ENCODE peak calls at places on chromosome 5, in seven cellular contexts. Y is HCT116, R is A549, O is suprapubic skin, B is gastrocnemius medialis, I is K562, C is heart left ventricle. H is an unnamed sample.

GRCh38 chr5:128777052-128777451 is 188.2 kb upstream of the SLC27A6 start:
- DNase-seq in Y (no peak), B (no peak), O (no peak), R (no peak), C (no peak), I (no peak), H (no peak)

GRCh38 chr5:135186662-135187522 is 152.9 kb upstream of the PITX1 start:
- DNase-seq in B (no peak), Y (no peak), O (no peak), R (no peak), C (no peak), I (peak; percentile 78), H (no peak)

GRCh38 chr5:45385321-45386058 is 310.7 kb downstream of the HCN1 start:
- DNase-seq in R (no peak), B (no peak), I (no peak), Y (peak; percentile 90), C (peak; percentile 39), O (no peak), H (no peak)

GRCh38 chr5:131224387-131225191 is 39.3 kb upstream of the CDC42SE2 start:
- DNase-seq in C (peak; percentile 28), R (no peak), I (no peak), O (no peak), B (peak; percentile 4), Y (no peak), H (no peak)

GRCh38 chr5:140024928-140025327 is 18.2 kb downstream of the NRG2 start:
- DNase-seq in B (no peak), C (no peak), R (no peak), O (no peak), I (no peak), Y (no peak), H (no peak)

GRCh38 chr5:127988149-127988755 is 95.3 kb upstream of the SLC12A2 start:
- DNase-seq in O (no peak), B (no peak), C (no peak), I (peak; percentile 37), Y (peak; percentile 48), R (peak; percentile 38), H (no peak)

GRCh38 chr5:9712506-9713285 is 82.5 kb upstream of the TAS2R1 start:
- DNase-seq in Y (no peak), C (no peak), I (no peak), O (no peak), R (no peak), B (no peak), H (no peak)

GRCh38 chr5:31867219-31867618 is 228.3 kb downstream of the PDZD2 start:
- DNase-seq in R (no peak), B (no peak), I (no peak), C (no peak), O (no peak), Y (no peak), H (no peak)

GRCh38 chr5:20528471-20528870 is 540.5 kb upstream of the CDH18 start:
- DNase-seq in R (no peak), O (no peak), Y (no peak), C (no peak), I (no peak), B (no peak), H (no peak)

GRCh38 chr5:173302546-173303155 is 25.6 kb downstream of the STC2 start:
- DNase-seq in O (no peak), Y (peak; percentile 68), C (no peak), B (no peak), R (peak; percentile 69), I (peak; percentile 55), H (no peak)

GRCh38 chr5:135662683-135663082 is 83.9 kb upstream of the CXCL14 start:
- DNase-seq in R (no peak), Y (no peak), B (no peak), C (no peak), I (no peak), O (no peak), H (no peak)

GRCh38 chr5:74643160-74643562 is 2.6 kb upstream of the ENC1 start:
- DNase-seq in R (no peak), C (peak; percentile 48), I (peak; percentile 34), B (no peak), Y (peak; percentile 48), O (no peak), H (no peak)

GRCh38 chr5:1443991-1444360 is 1.3 kb downstream of the SLC6A3 start:
- DNase-seq in O (peak; percentile 55), I (no peak), R (no peak), C (no peak), B (no peak), Y (no peak), H (no peak)

GRCh38 chr5:123035950-123036390 is 555 bp downstream of the PPIC start:
- DNase-seq in C (peak; percentile 71), B (peak; percentile 12), O (peak; percentile 84), I (peak; percentile 11), Y (peak; percentile 2), R (peak; percentile 59), H (peak; percentile 69)

GRCh38 chr5:101393795-101394450 is 490.8 kb upstream of the ST8SIA4 start:
- DNase-seq in Y (no peak), I (no peak), R (no peak), B (no peak), O (no peak), C (no peak), H (no peak)

GRCh38 chr5:40224421-40224820 is 455.3 kb upstream of the PTGER4 start:
- DNase-seq in C (no peak), I (no peak), R (no peak), Y (no peak), B (no peak), O (no peak), H (no peak)

GRCh38 chr5:168179185-168179584 is 112.3 kb upstream of the WWC1 start:
- DNase-seq in B (no peak), R (no peak), C (no peak), O (no peak), I (no peak), Y (no peak), H (peak; percentile 51)

GRCh38 chr5:58886315-58887207 is 303.7 kb downstream of the RAB3C start:
- DNase-seq in O (no peak), Y (peak; percentile 28), I (peak; percentile 48), C (peak; percentile 58), B (peak; percentile 12), R (peak; percentile 77), H (peak; percentile 68)

GRCh38 chr5:82405618-82406199 is 127.6 kb upstream of the RPS23 start:
- DNase-seq in R (no peak), B (no peak), O (no peak), Y (no peak), C (no peak), I (no peak), H (peak; percentile 35)

GRCh38 chr5:82406200-82406773 is 128.1 kb upstream of the RPS23 start:
- DNase-seq in C (peak; percentile 35), I (no peak), R (no peak), Y (no peak), O (no peak), B (no peak), H (peak; percentile 51)

GRCh38 chr5:82404382-82404945 is 126.3 kb upstream of the RPS23 start:
- DNase-seq in B (no peak), R (no peak), C (no peak), Y (no peak), I (no peak), O (no peak), H (no peak)

GRCh38 chr5:82405166-82405565 is 127.0 kb upstream of the RPS23 start:
- DNase-seq in R (no peak), C (no peak), O (no peak), Y (no peak), I (no peak), B (no peak), H (no peak)

DNA sequence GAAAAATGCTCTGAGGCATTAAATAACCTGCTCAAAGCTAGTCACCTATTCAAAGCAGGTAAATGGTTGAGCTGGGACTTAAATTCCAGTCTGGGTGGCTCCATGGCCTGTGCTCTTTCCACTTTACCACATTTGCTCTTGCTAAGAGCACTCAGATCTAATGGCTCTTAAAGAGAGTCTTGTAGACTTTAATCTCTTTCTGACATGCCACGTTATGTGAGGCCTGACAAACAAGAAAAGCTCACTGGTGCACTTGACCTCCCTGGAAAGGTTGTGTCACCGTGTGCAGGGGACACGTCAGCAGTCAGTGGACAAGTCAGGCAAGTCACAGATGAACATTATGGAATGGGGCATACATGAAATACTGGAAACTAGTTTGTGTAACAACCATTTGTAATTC is 129.9 kb upstream of the RPS23 start:
- DNase-seq in R (no peak), O (no peak), Y (no peak), C (no peak), B (no peak), I (peak; percentile 56), H (peak; percentile 68)
- H3K27ac ChIP-seq in R (no peak overlapping the region), O (no peak overlapping the region), Y (no peak overlapping the region), C (no peak overlapping the region), B (no peak overlapping the region), I (no peak overlapping the region), H (peak overlapping the region; percentile 70)

GRCh38 chr5:154712518-154713437 is 42.4 kb upstream of the LARP1 start:
- DNase-seq in R (no peak), I (no peak), O (no peak), Y (peak; percentile 46), C (no peak), B (no peak), H (peak; percentile 89)
- TF ChIP-seq POLR2A in R (no peak), I (no peak), O (no peak), Y (no peak), C (no peak), B (no peak), H (peak; percentile 28)

DNA sequence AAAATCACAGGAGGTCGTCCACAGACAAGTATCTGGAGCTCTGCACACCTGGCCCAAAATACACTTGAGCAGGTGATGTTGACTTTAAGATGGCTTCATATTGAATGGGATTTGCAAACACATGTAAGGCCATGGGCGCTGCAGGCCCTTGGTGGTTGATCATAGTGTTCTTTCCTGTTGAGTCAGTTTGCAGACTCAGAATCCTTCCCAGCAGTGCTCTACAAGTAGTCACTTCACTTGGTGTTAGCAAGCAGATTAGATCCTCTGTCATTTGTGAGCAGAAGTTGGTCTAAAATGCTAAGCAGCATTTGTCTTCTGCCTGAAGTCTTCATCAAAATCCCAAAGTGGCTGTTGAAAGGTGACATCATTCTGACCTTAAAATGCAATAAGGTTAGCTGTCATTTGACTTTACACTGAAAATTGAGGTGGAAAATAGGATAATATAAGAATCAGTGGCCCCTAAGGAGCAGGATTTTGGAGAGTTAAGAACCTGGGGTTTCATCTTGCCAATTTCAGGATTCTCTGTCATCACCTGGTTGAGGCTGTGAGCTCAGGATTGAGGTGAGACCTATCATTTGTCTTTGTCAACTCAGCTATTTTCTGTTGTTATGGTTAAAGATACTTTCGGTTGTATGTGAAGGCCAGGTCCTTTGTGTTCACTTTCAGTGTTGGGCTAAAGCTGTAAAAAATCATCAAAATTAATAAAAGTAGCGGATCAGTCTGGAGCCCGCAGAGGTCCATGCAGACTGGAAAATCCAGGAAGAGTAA is 114.5 kb downstream of the LRRC70 start:
- DNase-seq in B (no peak), O (no peak), Y (no peak), R (no peak), I (no peak), C (no peak), H (no peak)
- H3K27ac ChIP-seq in B (no peak overlapping the region), O (no peak overlapping the region), Y (no peak overlapping the region), R (no peak overlapping the region), I (no peak overlapping the region), C (no peak overlapping the region), H (no peak overlapping the region)

DNA sequence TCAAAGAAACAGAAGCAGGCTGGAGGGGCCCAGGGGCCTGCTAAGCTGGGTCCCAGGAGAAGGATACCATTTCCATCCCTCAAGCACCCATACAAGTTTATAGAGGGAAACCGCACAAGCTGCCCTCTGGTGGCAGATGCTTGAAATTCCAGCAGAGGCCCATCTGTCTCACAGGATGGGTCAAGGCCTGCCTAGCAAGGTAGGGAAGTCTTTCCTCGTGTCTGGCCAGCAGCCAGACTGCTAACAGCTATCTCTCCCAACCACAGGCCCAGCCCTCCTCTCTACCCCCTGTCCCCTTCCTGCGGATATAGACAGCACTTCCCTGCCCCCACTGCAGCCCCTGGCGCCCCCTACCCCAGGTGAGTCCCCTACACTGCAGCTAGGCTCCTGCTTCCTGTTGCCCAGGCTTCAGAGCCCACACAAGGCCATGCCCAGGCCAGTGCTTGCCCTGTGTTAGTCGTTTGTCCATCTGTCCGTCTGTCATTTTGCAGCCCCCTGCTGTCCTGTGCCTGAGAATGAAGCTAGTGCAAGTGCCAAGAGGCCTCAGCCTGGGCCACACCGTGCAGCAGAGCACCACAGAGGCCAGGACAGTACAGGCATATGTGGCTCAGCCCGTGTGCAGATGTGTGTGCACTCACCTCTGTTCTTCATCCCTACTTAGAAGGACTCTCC is 26.2 kb downstream of the TCF7 start:
- DNase-seq in C (peak; percentile 66), O (peak; percentile 83), B (no peak), I (peak; percentile 94), Y (peak; percentile 45), R (peak; percentile 65), H (no peak)
- TF ChIP-seq POLR2A in C (no peak), O (no peak), B (no peak), I (no peak), Y (no peak), R (no peak), H (no peak)

H was measured in upper lobe of left lung.